ENCODE peak calls at places on chromosomes 4 and X, in eight cellular contexts. V, P, B, C, M, N, G and R are unnamed samples.

GRCh38 chr4:40292313-40292759 is 42.8 kb upstream of the CHRNA9 start:
- DNase-seq in V (peak; percentile 75), P (no peak), B (peak; percentile 30), C (peak; percentile 26), M (peak; percentile 58), N (no peak), G (peak; percentile 35), R (peak; percentile 56)

GRCh38 chr4:105414316-105414715 is 59.5 kb downstream of the PPA2 start:
- DNase-seq in V (no peak), P (no peak), B (no peak), C (no peak), M (peak; percentile 11), N (no peak), G (no peak), R (no peak)

GRCh38 chrX:154313147-154313546 is 17.6 kb downstream of the TKTL1 start:
- DNase-seq in V (no peak), P (no peak), B (no peak), C (no peak), M (no peak), N (no peak), G (no peak), R (no peak)

GRCh38 chr4:10611673-10612072 is 72.9 kb downstream of the CLNK start:
- DNase-seq in V (no peak), P (peak; percentile 46), B (peak; percentile 88), C (no peak), M (no peak), N (peak; percentile 65), G (peak; percentile 88), R (peak; percentile 73)

GRCh38 chr4:13905543-13905942 is 278.0 kb upstream of the BOD1L1 start:
- DNase-seq in V (no peak), P (no peak), B (peak; percentile 72), C (no peak), M (no peak), N (no peak), G (peak; percentile 30), R (no peak)

GRCh38 chrX:153645921-153646481 is 1.0 kb upstream of the DUSP9 start:
- DNase-seq in V (no peak), P (no peak), B (no peak), C (no peak), M (no peak), N (no peak), G (no peak), R (no peak)

GRCh38 chrX:148961990-148962389 is 461.6 kb downstream of the AFF2 start:
- DNase-seq in V (no peak), P (no peak), B (no peak), C (no peak), M (no peak), N (no peak), G (no peak), R (no peak)

GRCh38 chr4:187501731-187502130 is 493.8 kb upstream of the ZFP42 start:
- DNase-seq in V (no peak), P (no peak), B (no peak), C (no peak), M (no peak), N (no peak), G (no peak), R (no peak)

GRCh38 chr4:145930592-145930991 is 8.0 kb downstream of the ZNF827 start:
- DNase-seq in V (no peak), P (no peak), B (no peak), C (peak; percentile 20), M (no peak), N (no peak), G (peak; percentile 11), R (no peak)

GRCh38 chr4:101230806-101231426 is 116.4 kb downstream of the PPP3CA start:
- DNase-seq in V (no peak), P (no peak), B (peak; percentile 7), C (no peak), M (peak; percentile 48), N (no peak), G (peak; percentile 65), R (no peak)

GRCh38 chr4:101224358-101225218 is 122.7 kb downstream of the PPP3CA start:
- DNase-seq in V (no peak), P (no peak), B (no peak), C (no peak), M (no peak), N (no peak), G (no peak), R (no peak)

GRCh38 chr4:101232074-101232776 is 115.1 kb downstream of the PPP3CA start:
- DNase-seq in V (no peak), P (no peak), B (peak; percentile 67), C (no peak), M (no peak), N (no peak), G (peak; percentile 89), R (peak; percentile 86)

GRCh38 chr4:101229116-101229515 is 118.2 kb downstream of the PPP3CA start:
- DNase-seq in V (no peak), P (no peak), B (no peak), C (no peak), M (no peak), N (no peak), G (peak; percentile 50), R (no peak)

GRCh38 chr4:101227715-101228114 is 119.6 kb downstream of the PPP3CA start:
- DNase-seq in V (no peak), P (no peak), B (no peak), C (no peak), M (no peak), N (no peak), G (no peak), R (no peak)
- H3K4me1 ChIP-seq in V (no peaks in the 10 kb centered on the region), P (no peaks in the 10 kb centered on the region), B (peaks cover 17% of the 10 kb centered on the region), C (no peaks in the 10 kb centered on the region), M (no peaks in the 10 kb centered on the region), N (peaks cover 69% of the 10 kb centered on the region), G (peaks cover 38% of the 10 kb centered on the region), R (peaks cover 9% of the 10 kb centered on the region)

DNA sequence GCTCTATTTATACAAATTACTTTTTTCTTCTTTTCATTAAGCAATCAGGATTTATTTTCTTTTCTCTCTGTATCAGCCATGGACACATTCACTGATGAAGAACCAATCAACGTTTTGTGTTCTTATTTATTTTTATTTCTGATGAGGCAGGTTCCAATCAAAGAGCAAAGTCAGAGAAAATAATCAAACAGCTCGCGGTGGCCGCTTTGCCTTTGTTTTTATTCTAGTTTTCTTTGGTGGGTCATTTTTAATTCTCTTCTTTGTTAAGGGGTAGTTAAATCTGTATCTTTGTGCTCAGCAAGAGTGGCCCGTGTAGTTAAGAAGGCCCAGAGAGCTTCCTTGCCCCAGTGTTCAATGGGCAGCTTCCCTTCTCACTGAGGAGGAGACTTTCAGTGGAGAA is 71.4 kb downstream of the FBXO8 start:
- DNase-seq in V (no peak), P (no peak), B (no peak), C (no peak), M (no peak), N (no peak), G (no peak), R (no peak)
- H4K20me1 ChIP-seq in V (no peaks in the 10 kb centered on the region), P (no peaks in the 10 kb centered on the region), B (no peaks in the 10 kb centered on the region), C (no peaks in the 10 kb centered on the region), M (peaks cover 18% of the 10 kb centered on the region), N (no peaks in the 10 kb centered on the region), G (no peaks in the 10 kb centered on the region), R (no peaks in the 10 kb centered on the region)

GRCh38 chr4:156950950-156951349 is 20.6 kb downstream of the PDGFC start:
- DNase-seq in V (no peak), P (no peak), B (peak; percentile 43), C (no peak), M (no peak), N (no peak), G (no peak), R (no peak)

GRCh38 chr4:156948738-156949137 is 22.9 kb downstream of the PDGFC start:
- DNase-seq in V (no peak), P (no peak), B (no peak), C (no peak), M (no peak), N (no peak), G (no peak), R (no peak)

GRCh38 chr4:156950090-156950489 is 21.5 kb downstream of the PDGFC start:
- DNase-seq in V (no peak), P (no peak), B (no peak), C (no peak), M (no peak), N (no peak), G (no peak), R (no peak)

GRCh38 chr4:156948133-156948532 is 23.5 kb downstream of the PDGFC start:
- DNase-seq in V (no peak), P (no peak), B (no peak), C (no peak), M (no peak), N (no peak), G (no peak), R (no peak)

DNA sequence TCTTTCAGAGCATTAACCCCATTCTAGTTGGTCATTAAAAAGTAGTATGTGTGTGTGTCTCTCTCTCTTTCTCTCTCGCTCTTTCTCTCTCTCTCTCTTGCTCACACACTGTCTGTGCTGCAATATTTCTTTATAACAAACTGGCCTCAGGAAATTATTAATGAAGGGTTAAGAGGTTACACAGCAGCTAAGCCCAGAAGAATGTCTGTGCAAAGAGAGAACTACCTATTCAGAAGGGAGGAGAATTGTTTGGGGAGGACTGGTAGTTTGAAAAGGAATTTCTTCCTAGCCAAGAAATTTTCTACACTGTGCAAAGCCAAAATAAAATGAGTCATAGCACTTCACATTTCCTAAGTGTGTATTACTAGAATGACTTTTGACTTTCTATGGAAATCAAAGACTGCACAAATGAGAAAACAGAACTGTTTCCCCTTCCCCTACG is 22.2 kb downstream of the PDGFC start:
- DNase-seq in V (no peak), P (peak; percentile 71), B (peak; percentile 88), C (no peak), M (no peak), N (no peak), G (peak; percentile 81), R (peak; percentile 86)
- H3K4me1 ChIP-seq in V (no peaks in the 10 kb centered on the region), P (peaks cover 14% of the 10 kb centered on the region), B (peaks cover 80% of the 10 kb centered on the region), C (no peaks in the 10 kb centered on the region), M (peaks cover 9% of the 10 kb centered on the region), N (peaks cover 26% of the 10 kb centered on the region), G (peaks cover 79% of the 10 kb centered on the region), R (peaks cover 50% of the 10 kb centered on the region)

GRCh38 chr4:52657630-52658501 is 1.2 kb downstream of the USP46 start:
- DNase-seq in V (no peak), P (no peak), B (peak; percentile 47), C (peak; percentile 5), M (peak; percentile 94), N (peak; percentile 6), G (peak; percentile 49), R (peak; percentile 24)

GRCh38 chr4:52658671-52659015 is 458 bp downstream of the USP46 start:
- DNase-seq in V (peak; percentile 23), P (no peak), B (no peak), C (peak; percentile 39), M (peak; percentile 45), N (no peak), G (peak; percentile 35), R (no peak)

GRCh38 chr4:52657317-52657629 is 1.8 kb downstream of the USP46 start:
- DNase-seq in V (no peak), P (no peak), B (no peak), C (no peak), M (no peak), N (no peak), G (no peak), R (no peak)

GRCh38 chr4:52651993-52652672 is 7.0 kb downstream of the USP46 start:
- DNase-seq in V (no peak), P (peak; percentile 44), B (peak; percentile 16), C (no peak), M (no peak), N (no peak), G (no peak), R (no peak)

DNA sequence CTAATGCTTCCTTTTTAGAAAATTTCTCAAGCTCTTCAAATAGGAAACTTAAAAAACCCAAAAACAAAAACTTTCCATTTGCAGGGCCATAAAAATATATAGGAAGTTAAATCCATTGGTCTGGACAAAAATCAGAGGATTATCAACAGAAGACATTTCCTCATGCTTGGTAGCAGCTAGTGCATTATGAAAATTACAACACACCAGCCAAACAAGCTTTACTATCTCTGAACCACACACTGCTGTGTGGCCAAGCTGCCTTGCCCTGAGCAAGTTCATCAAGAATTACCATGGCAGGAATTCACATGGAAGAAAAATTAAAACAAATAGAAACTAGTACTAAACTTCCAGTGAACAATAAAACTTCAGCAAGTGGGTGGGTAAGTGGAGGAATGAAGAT is 3.6 kb downstream of the USP46 start:
- DNase-seq in V (no peak), P (peak; percentile 76), B (no peak), C (no peak), M (no peak), N (no peak), G (no peak), R (no peak)
- H4K20me1 ChIP-seq in V (no peaks in the 10 kb centered on the region), P (no peaks in the 10 kb centered on the region), B (no peaks in the 10 kb centered on the region), C (no peaks in the 10 kb centered on the region), M (peaks cover 20% of the 10 kb centered on the region), N (no peaks in the 10 kb centered on the region), G (no peaks in the 10 kb centered on the region), R (no peaks in the 10 kb centered on the region)